ENCODE peak calls at places on chromosomes 3 and 15, in five cellular contexts. One of them, this sample, is unnamed.

GRCh38 chr3:31356941-31357340 is 175.8 kb upstream of the STT3B start:
- DNase-seq in stimulated activated naive CD8-positive, alpha-beta T cell treated with anti-CD3 and anti-CD28 coated beads, Interleukin-15, Interleukin-2, amounts not matched to agents 100 U/mL and 50 U/mL, for 24 hours: no peak
- DNase-seq in NCI-H748 treated with DMSO at 0.1 percent for 48 hours: no peak
- DNase-seq in SW 1271: no peak
- DNase-seq in stimulated activated CD4-positive, alpha-beta T cell treated with anti-CD3 and anti-CD28 coated beads, Interleukin-1b, Interleukin-23, amount 100 ng/mL, for 24 hours: no peak
- DNase-seq in this sample: no peak

GRCh38 chr3:12051586-12051985 is 47.4 kb downstream of the SYN2 start:
- DNase-seq in stimulated activated naive CD8-positive, alpha-beta T cell treated with anti-CD3 and anti-CD28 coated beads, Interleukin-15, Interleukin-2, amounts not matched to agents 100 U/mL and 50 U/mL, for 24 hours: no peak
- DNase-seq in NCI-H748 treated with DMSO at 0.1 percent for 48 hours: no peak
- DNase-seq in SW 1271: no peak
- DNase-seq in stimulated activated CD4-positive, alpha-beta T cell treated with anti-CD3 and anti-CD28 coated beads, Interleukin-1b, Interleukin-23, amount 100 ng/mL, for 24 hours: no peak
- DNase-seq in this sample: no peak

GRCh38 chr3:161409069-161409468 is 37.8 kb upstream of the SPTSSB start:
- DNase-seq in stimulated activated naive CD8-positive, alpha-beta T cell treated with anti-CD3 and anti-CD28 coated beads, Interleukin-15, Interleukin-2, amounts not matched to agents 100 U/mL and 50 U/mL, for 24 hours: peak
- DNase-seq in NCI-H748 treated with DMSO at 0.1 percent for 48 hours: peak
- DNase-seq in SW 1271: peak
- DNase-seq in stimulated activated CD4-positive, alpha-beta T cell treated with anti-CD3 and anti-CD28 coated beads, Interleukin-1b, Interleukin-23, amount 100 ng/mL, for 24 hours: no peak
- DNase-seq in this sample: peak

GRCh38 chr3:55180161-55180560 is 252.3 kb upstream of the LRTM1 start:
- DNase-seq in stimulated activated naive CD8-positive, alpha-beta T cell treated with anti-CD3 and anti-CD28 coated beads, Interleukin-15, Interleukin-2, amounts not matched to agents 100 U/mL and 50 U/mL, for 24 hours: no peak
- DNase-seq in NCI-H748 treated with DMSO at 0.1 percent for 48 hours: no peak
- DNase-seq in SW 1271: no peak
- DNase-seq in stimulated activated CD4-positive, alpha-beta T cell treated with anti-CD3 and anti-CD28 coated beads, Interleukin-1b, Interleukin-23, amount 100 ng/mL, for 24 hours: no peak
- DNase-seq in this sample: no peak

GRCh38 chr3:128353991-128354687 is 112.6 kb downstream of the DNAJB8 start:
- DNase-seq in stimulated activated naive CD8-positive, alpha-beta T cell treated with anti-CD3 and anti-CD28 coated beads, Interleukin-15, Interleukin-2, amounts not matched to agents 100 U/mL and 50 U/mL, for 24 hours: no peak
- DNase-seq in NCI-H748 treated with DMSO at 0.1 percent for 48 hours: no peak
- DNase-seq in SW 1271: no peak
- DNase-seq in stimulated activated CD4-positive, alpha-beta T cell treated with anti-CD3 and anti-CD28 coated beads, Interleukin-1b, Interleukin-23, amount 100 ng/mL, for 24 hours: no peak
- DNase-seq in this sample: no peak

GRCh38 chr15:38389924-38390542 is 63.9 kb upstream of the FAM98B start:
- DNase-seq in stimulated activated naive CD8-positive, alpha-beta T cell treated with anti-CD3 and anti-CD28 coated beads, Interleukin-15, Interleukin-2, amounts not matched to agents 100 U/mL and 50 U/mL, for 24 hours: peak
- DNase-seq in NCI-H748 treated with DMSO at 0.1 percent for 48 hours: peak
- DNase-seq in SW 1271: peak
- DNase-seq in stimulated activated CD4-positive, alpha-beta T cell treated with anti-CD3 and anti-CD28 coated beads, Interleukin-1b, Interleukin-23, amount 100 ng/mL, for 24 hours: peak
- DNase-seq in this sample: peak

GRCh38 chr15:31435891-31436628 is 109.4 kb downstream of the KLF13 start:
- DNase-seq in stimulated activated naive CD8-positive, alpha-beta T cell treated with anti-CD3 and anti-CD28 coated beads, Interleukin-15, Interleukin-2, amounts not matched to agents 100 U/mL and 50 U/mL, for 24 hours: peak
- DNase-seq in NCI-H748 treated with DMSO at 0.1 percent for 48 hours: no peak
- DNase-seq in SW 1271: no peak
- DNase-seq in stimulated activated CD4-positive, alpha-beta T cell treated with anti-CD3 and anti-CD28 coated beads, Interleukin-1b, Interleukin-23, amount 100 ng/mL, for 24 hours: no peak
- DNase-seq in this sample: no peak

GRCh38 chr15:76310470-76311070 is 699 bp downstream of the ETFA start:
- DNase-seq in stimulated activated naive CD8-positive, alpha-beta T cell treated with anti-CD3 and anti-CD28 coated beads, Interleukin-15, Interleukin-2, amounts not matched to agents 100 U/mL and 50 U/mL, for 24 hours: peak
- DNase-seq in NCI-H748 treated with DMSO at 0.1 percent for 48 hours: no peak
- DNase-seq in SW 1271: peak
- DNase-seq in stimulated activated CD4-positive, alpha-beta T cell treated with anti-CD3 and anti-CD28 coated beads, Interleukin-1b, Interleukin-23, amount 100 ng/mL, for 24 hours: no peak
- DNase-seq in this sample: peak

GRCh38 chr15:70597056-70597603 is 166.2 kb downstream of the UACA start:
- DNase-seq in stimulated activated naive CD8-positive, alpha-beta T cell treated with anti-CD3 and anti-CD28 coated beads, Interleukin-15, Interleukin-2, amounts not matched to agents 100 U/mL and 50 U/mL, for 24 hours: no peak
- DNase-seq in NCI-H748 treated with DMSO at 0.1 percent for 48 hours: no peak
- DNase-seq in SW 1271: no peak
- DNase-seq in stimulated activated CD4-positive, alpha-beta T cell treated with anti-CD3 and anti-CD28 coated beads, Interleukin-1b, Interleukin-23, amount 100 ng/mL, for 24 hours: no peak
- DNase-seq in this sample: no peak

This sample was measured in G401.